ENCODE peak calls at places on chromosome 2, in seven cellular contexts. N is HFFc6; B is Ammon's horn; V is HEK293T; Q is activated CD4-positive, alpha-beta T cell treated with anti-CD3 and anti-CD28 coated beads for 36 hours; L is adrenal gland; X is NCI-H1694. H is an unnamed sample.

GRCh38 chr2:170313636-170314348 is 135.8 kb downstream of the MYO3B start:
- DNase-seq in N (no peak), V (no peak), L (no peak), X (no peak), B (peak; percentile 41), Q (no peak), H (no peak)

GRCh38 chr2:36358317-36358659 is 2.7 kb downstream of the CRIM1 start:
- DNase-seq in Q (no peak), L (no peak), N (peak; percentile 48), X (no peak), V (no peak), B (no peak), H (no peak)

GRCh38 chr2:96264656-96265348 is 995 bp downstream of the TMEM127 start:
- DNase-seq in V (peak; percentile 32), L (no peak), B (peak; percentile 40), X (peak; percentile 5), Q (peak; percentile 52), N (peak; percentile 42), H (peak; percentile 57)

GRCh38 chr2:11154460-11155325 is 574 bp upstream of the SLC66A3 start:
- DNase-seq in L (peak; percentile 99), V (peak; percentile 100), B (peak; percentile 97), N (peak; percentile 93), X (peak; percentile 96), Q (peak; percentile 100), H (peak; percentile 95)

GRCh38 chr2:231068525-231069222 is 12.0 kb downstream of the PSMD1 start:
- DNase-seq in N (peak; percentile 83), V (no peak), L (peak; percentile 63), B (no peak), X (no peak), Q (no peak), H (no peak)

GRCh38 chr2:157107877-157108276 is 149.6 kb upstream of the GALNT5 start:
- DNase-seq in N (no peak), Q (no peak), X (peak; percentile 65), V (no peak), B (no peak), L (no peak), H (no peak)

GRCh38 chr2:590214-591175 is 86.7 kb downstream of the TMEM18 start:
- DNase-seq in B (no peak), L (no peak), V (no peak), X (no peak), N (no peak), Q (no peak), H (no peak)

GRCh38 chr2:28276076-28276618 is 116.5 kb upstream of the FOSL2 start:
- DNase-seq in L (peak; percentile 54), N (peak; percentile 100), V (no peak), B (peak; percentile 19), X (no peak), Q (peak; percentile 45), H (no peak)

GRCh38 chr2:235238537-235238936 is 255.3 kb upstream of the AGAP1 start:
- DNase-seq in Q (no peak), X (peak; percentile 76), V (no peak), B (peak; percentile 61), L (peak; percentile 88), N (no peak), H (no peak)

GRCh38 chr2:224523626-224524577 is 61.3 kb downstream of the CUL3 start:
- DNase-seq in X (no peak), N (no peak), V (no peak), B (no peak), Q (no peak), L (no peak), H (no peak)

GRCh38 chr2:67581751-67582150 is 184.6 kb downstream of the ETAA1 start:
- DNase-seq in L (no peak), B (no peak), N (no peak), Q (no peak), X (no peak), V (peak; percentile 23), H (no peak)

GRCh38 chr2:47720559-47720958 is 62.4 kb upstream of the MSH6 start:
- DNase-seq in X (no peak), L (no peak), N (no peak), V (no peak), B (no peak), Q (no peak), H (no peak)